ENCODE peak calls at places on chromosomes 2 and 18, in nine cellular contexts. One of them, this sample, is unnamed.

GRCh38 chr2:168673265-168674222 is 128.9 kb upstream of the NOSTRIN start:
- DNase-seq in endodermal cell: no peak
- DNase-seq in GM23338: no peak
- DNase-seq in fibroblast of lung: no peak
- DNase-seq in colonic mucosa: no peak
- DNase-seq in PC-3: no peak
- DNase-seq in neuronal stem cell: no peak
- DNase-seq in HepG2: no peak
- DNase-seq in psoas muscle: no peak
- DNase-seq in this sample: no peak

GRCh38 chr2:220053919-220054318 is 426.5 kb downstream of the SLC4A3 start:
- DNase-seq in endodermal cell: no peak
- DNase-seq in GM23338: peak; percentile 56
- DNase-seq in fibroblast of lung: no peak
- DNase-seq in colonic mucosa: no peak
- DNase-seq in PC-3: peak; percentile 70
- DNase-seq in neuronal stem cell: no peak
- DNase-seq in HepG2: no peak
- DNase-seq in psoas muscle: no peak
- DNase-seq in this sample: no peak

GRCh38 chr18:24763765-24764548 is 303.5 kb downstream of the HRH4 start:
- DNase-seq in endodermal cell: no peak
- DNase-seq in GM23338: no peak
- DNase-seq in fibroblast of lung: peak; percentile 48
- DNase-seq in colonic mucosa: no peak
- DNase-seq in PC-3: peak; percentile 4
- DNase-seq in neuronal stem cell: no peak
- DNase-seq in HepG2: no peak
- DNase-seq in psoas muscle: peak; percentile 25
- DNase-seq in this sample: no peak

GRCh38 chr2:102070058-102070642 is 72.4 kb upstream of the IL1R1 start:
- DNase-seq in endodermal cell: no peak
- DNase-seq in GM23338: no peak
- DNase-seq in fibroblast of lung: peak; percentile 58
- DNase-seq in colonic mucosa: peak; percentile 70
- DNase-seq in PC-3: no peak
- DNase-seq in neuronal stem cell: no peak
- DNase-seq in HepG2: peak; percentile 79
- DNase-seq in psoas muscle: peak; percentile 90
- DNase-seq in this sample: no peak

GRCh38 chr2:172947461-172947860 is 128.2 kb upstream of the MAP3K20 start:
- DNase-seq in endodermal cell: no peak
- DNase-seq in GM23338: no peak
- DNase-seq in fibroblast of lung: peak; percentile 59
- DNase-seq in colonic mucosa: no peak
- DNase-seq in PC-3: no peak
- DNase-seq in neuronal stem cell: no peak
- DNase-seq in HepG2: no peak
- DNase-seq in psoas muscle: no peak
- DNase-seq in this sample: no peak

GRCh38 chr2:166092889-166093288 is 34.9 kb downstream of the SCN1A start:
- DNase-seq in endodermal cell: no peak
- DNase-seq in GM23338: no peak
- DNase-seq in fibroblast of lung: peak; percentile 59
- DNase-seq in colonic mucosa: no peak
- DNase-seq in PC-3: no peak
- DNase-seq in neuronal stem cell: no peak
- DNase-seq in HepG2: no peak
- DNase-seq in psoas muscle: no peak
- DNase-seq in this sample: no peak

GRCh38 chr2:130963849-130964793 is 127.4 kb downstream of the ARHGEF4 start:
- DNase-seq in endodermal cell: peak; percentile 94
- DNase-seq in GM23338: peak; percentile 92
- DNase-seq in fibroblast of lung: peak; percentile 26
- DNase-seq in colonic mucosa: no peak
- DNase-seq in PC-3: peak; percentile 43
- DNase-seq in neuronal stem cell: peak; percentile 49
- DNase-seq in HepG2: no peak
- DNase-seq in psoas muscle: peak; percentile 24
- DNase-seq in this sample: peak; percentile 28

GRCh38 chr18:59029663-59030421 is 109.8 kb upstream of the SEC11C start:
- DNase-seq in endodermal cell: no peak
- DNase-seq in GM23338: no peak
- DNase-seq in fibroblast of lung: no peak
- DNase-seq in colonic mucosa: no peak
- DNase-seq in PC-3: no peak
- DNase-seq in neuronal stem cell: no peak
- DNase-seq in HepG2: no peak
- DNase-seq in psoas muscle: no peak
- DNase-seq in this sample: no peak

GRCh38 chr2:168171069-168171762 is 76.2 kb downstream of the STK39 start:
- DNase-seq in endodermal cell: no peak
- DNase-seq in GM23338: no peak
- DNase-seq in fibroblast of lung: no peak
- DNase-seq in colonic mucosa: no peak
- DNase-seq in PC-3: no peak
- DNase-seq in neuronal stem cell: no peak
- DNase-seq in HepG2: no peak
- DNase-seq in psoas muscle: no peak
- DNase-seq in this sample: no peak

GRCh38 chr2:23480991-23481797 is 96.2 kb downstream of the KLHL29 start:
- DNase-seq in endodermal cell: peak; percentile 89
- DNase-seq in GM23338: peak; percentile 90
- DNase-seq in fibroblast of lung: peak; percentile 91
- DNase-seq in colonic mucosa: no peak
- DNase-seq in PC-3: peak; percentile 63
- DNase-seq in neuronal stem cell: no peak
- DNase-seq in HepG2: peak; percentile 20
- DNase-seq in psoas muscle: no peak
- DNase-seq in this sample: no peak

GRCh38 chr2:212939777-212940531 is 211.5 kb downstream of the IKZF2 start:
- DNase-seq in endodermal cell: peak; percentile 67
- DNase-seq in GM23338: peak; percentile 46
- DNase-seq in fibroblast of lung: no peak
- DNase-seq in colonic mucosa: peak; percentile 80
- DNase-seq in PC-3: peak; percentile 95
- DNase-seq in neuronal stem cell: no peak
- DNase-seq in HepG2: peak; percentile 31
- DNase-seq in psoas muscle: no peak
- DNase-seq in this sample: no peak

GRCh38 chr2:105570326-105570725 is 171.5 kb upstream of the FHL2 start:
- DNase-seq in endodermal cell: no peak
- DNase-seq in GM23338: no peak
- DNase-seq in fibroblast of lung: no peak
- DNase-seq in colonic mucosa: no peak
- DNase-seq in PC-3: no peak
- DNase-seq in neuronal stem cell: no peak
- DNase-seq in HepG2: no peak
- DNase-seq in psoas muscle: no peak
- DNase-seq in this sample: no peak

GRCh38 chr2:226906439-226906796 is 70.6 kb downstream of the RHBDD1 start:
- DNase-seq in endodermal cell: no peak
- DNase-seq in GM23338: no peak
- DNase-seq in fibroblast of lung: no peak
- DNase-seq in colonic mucosa: no peak
- DNase-seq in PC-3: no peak
- DNase-seq in neuronal stem cell: no peak
- DNase-seq in HepG2: no peak
- DNase-seq in psoas muscle: no peak
- DNase-seq in this sample: no peak

GRCh38 chr2:226904592-226904991 is 68.7 kb downstream of the RHBDD1 start:
- DNase-seq in endodermal cell: no peak
- DNase-seq in GM23338: no peak
- DNase-seq in fibroblast of lung: no peak
- DNase-seq in colonic mucosa: no peak
- DNase-seq in PC-3: no peak
- DNase-seq in neuronal stem cell: no peak
- DNase-seq in HepG2: no peak
- DNase-seq in psoas muscle: no peak
- DNase-seq in this sample: no peak

GRCh38 chr2:226902041-226902972 is 66.5 kb downstream of the RHBDD1 start:
- DNase-seq in endodermal cell: no peak
- DNase-seq in GM23338: no peak
- DNase-seq in fibroblast of lung: no peak
- DNase-seq in colonic mucosa: no peak
- DNase-seq in PC-3: no peak
- DNase-seq in neuronal stem cell: no peak
- DNase-seq in HepG2: no peak
- DNase-seq in psoas muscle: no peak
- DNase-seq in this sample: no peak

GRCh38 chr2:226905718-226906438 is 70.0 kb downstream of the RHBDD1 start:
- DNase-seq in endodermal cell: no peak
- DNase-seq in GM23338: no peak
- DNase-seq in fibroblast of lung: no peak
- DNase-seq in colonic mucosa: no peak
- DNase-seq in PC-3: no peak
- DNase-seq in neuronal stem cell: no peak
- DNase-seq in HepG2: no peak
- DNase-seq in psoas muscle: no peak
- DNase-seq in this sample: no peak

DNA sequence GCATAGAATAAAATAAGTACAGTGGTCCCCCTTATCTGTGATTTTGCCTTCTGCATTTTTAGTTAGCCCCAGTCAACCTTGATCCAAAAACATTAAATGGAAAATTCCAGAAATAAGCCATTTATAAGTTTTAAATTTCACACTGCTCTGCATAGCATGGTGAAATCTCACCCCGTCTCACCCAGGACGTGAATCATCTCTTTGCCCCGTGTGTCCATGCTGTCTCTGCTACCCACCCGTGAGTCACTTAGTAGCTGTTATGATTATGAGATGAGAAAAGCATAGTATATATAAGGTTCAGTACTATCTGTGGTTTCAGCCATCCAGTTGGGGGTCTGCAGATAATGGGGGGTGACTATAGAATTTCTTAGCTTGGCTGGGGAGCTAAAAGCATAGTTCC is 67.3 kb downstream of the RHBDD1 start:
- DNase-seq in endodermal cell: no peak
- DNase-seq in GM23338: no peak
- DNase-seq in fibroblast of lung: peak; percentile 89
- DNase-seq in colonic mucosa: no peak
- DNase-seq in PC-3: peak; percentile 77
- DNase-seq in neuronal stem cell: no peak
- DNase-seq in HepG2: no peak
- DNase-seq in psoas muscle: no peak
- DNase-seq in this sample: no peak
- H3K4me1 ChIP-seq in endodermal cell: no peaks in the 10 kb centered on the region
- H3K4me1 ChIP-seq in GM23338: no peaks in the 10 kb centered on the region
- H3K4me1 ChIP-seq in fibroblast of lung: peaks cover 10% of the 10 kb centered on the region
- H3K4me1 ChIP-seq in colonic mucosa: no peaks in the 10 kb centered on the region
- H3K4me1 ChIP-seq in PC-3: peaks cover 17% of the 10 kb centered on the region
- H3K4me1 ChIP-seq in neuronal stem cell: no peaks in the 10 kb centered on the region
- H3K4me1 ChIP-seq in HepG2: no peaks in the 10 kb centered on the region
- H3K4me1 ChIP-seq in psoas muscle: no peaks in the 10 kb centered on the region
- H3K4me1 ChIP-seq in this sample: no peaks in the 10 kb centered on the region

GRCh38 chr2:111030271-111030891 is 90.3 kb upstream of the BCL2L11 start:
- DNase-seq in endodermal cell: peak; percentile 42
- DNase-seq in GM23338: no peak
- DNase-seq in fibroblast of lung: no peak
- DNase-seq in colonic mucosa: peak; percentile 59
- DNase-seq in PC-3: no peak
- DNase-seq in neuronal stem cell: no peak
- DNase-seq in HepG2: no peak
- DNase-seq in psoas muscle: no peak
- DNase-seq in this sample: peak; percentile 38
- H3K27me3 ChIP-seq in endodermal cell: no peaks in the 10 kb centered on the region
- H3K27me3 ChIP-seq in GM23338: no peaks in the 10 kb centered on the region
- H3K27me3 ChIP-seq in fibroblast of lung: peaks cover under 1% of the 10 kb centered on the region
- H3K27me3 ChIP-seq in colonic mucosa: no peaks in the 10 kb centered on the region
- H3K27me3 ChIP-seq in PC-3: no peaks in the 10 kb centered on the region
- H3K27me3 ChIP-seq in neuronal stem cell: no peaks in the 10 kb centered on the region
- H3K27me3 ChIP-seq in HepG2: peaks cover 3% of the 10 kb centered on the region
- H3K27me3 ChIP-seq in psoas muscle: no peaks in the 10 kb centered on the region
- H3K27me3 ChIP-seq in this sample: peaks cover 6% of the 10 kb centered on the region

GRCh38 chr2:25375371-25375988 is 33.8 kb upstream of the DNMT3A start:
- DNase-seq in endodermal cell: peak; percentile 46
- DNase-seq in GM23338: no peak
- DNase-seq in fibroblast of lung: no peak
- DNase-seq in colonic mucosa: no peak
- DNase-seq in PC-3: no peak
- DNase-seq in neuronal stem cell: no peak
- DNase-seq in HepG2: no peak
- DNase-seq in psoas muscle: no peak
- DNase-seq in this sample: no peak

GRCh38 chr2:25374411-25374810 is 32.7 kb upstream of the DNMT3A start:
- DNase-seq in endodermal cell: no peak
- DNase-seq in GM23338: no peak
- DNase-seq in fibroblast of lung: no peak
- DNase-seq in colonic mucosa: no peak
- DNase-seq in PC-3: no peak
- DNase-seq in neuronal stem cell: no peak
- DNase-seq in HepG2: no peak
- DNase-seq in psoas muscle: no peak
- DNase-seq in this sample: no peak

GRCh38 chr2:25376750-25377621 is 35.3 kb upstream of the DNMT3A start:
- DNase-seq in endodermal cell: peak; percentile 97
- DNase-seq in GM23338: peak; percentile 95
- DNase-seq in fibroblast of lung: peak; percentile 86
- DNase-seq in colonic mucosa: peak; percentile 88
- DNase-seq in PC-3: peak; percentile 83
- DNase-seq in neuronal stem cell: peak; percentile 79
- DNase-seq in HepG2: peak; percentile 72
- DNase-seq in psoas muscle: peak; percentile 86
- DNase-seq in this sample: peak; percentile 89

GRCh38 chr2:25374827-25375226 is 33.1 kb upstream of the DNMT3A start:
- DNase-seq in endodermal cell: no peak
- DNase-seq in GM23338: no peak
- DNase-seq in fibroblast of lung: no peak
- DNase-seq in colonic mucosa: no peak
- DNase-seq in PC-3: no peak
- DNase-seq in neuronal stem cell: no peak
- DNase-seq in HepG2: no peak
- DNase-seq in psoas muscle: no peak
- DNase-seq in this sample: no peak

DNA sequence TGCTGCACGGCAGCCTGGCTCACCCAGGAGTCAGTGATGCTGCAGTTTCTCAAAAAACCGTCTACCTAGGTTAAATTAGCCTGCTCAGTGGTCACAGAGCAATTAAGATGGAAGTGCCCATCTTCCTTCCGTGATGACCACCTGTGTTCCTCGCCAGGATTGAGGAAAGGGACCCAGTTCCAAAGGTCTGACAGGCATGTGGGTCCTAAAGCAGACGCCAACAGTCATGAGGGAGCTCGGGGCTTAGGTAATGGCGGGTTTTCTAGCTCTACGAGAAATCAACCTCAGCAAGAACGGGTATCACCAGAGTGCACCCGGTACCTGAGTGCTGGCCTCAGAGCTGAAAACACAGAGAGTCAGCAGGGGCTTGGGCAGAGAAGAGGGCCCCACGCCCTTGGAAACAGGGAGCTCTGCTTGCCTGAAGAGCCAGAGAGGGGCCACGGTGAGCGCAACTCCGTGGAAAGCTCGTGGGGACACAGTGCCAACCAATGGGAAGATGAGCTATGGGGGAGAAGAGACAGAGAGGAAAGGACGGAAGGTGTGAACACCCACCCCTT is 34.3 kb upstream of the DNMT3A start:
- DNase-seq in endodermal cell: no peak
- DNase-seq in GM23338: no peak
- DNase-seq in fibroblast of lung: no peak
- DNase-seq in colonic mucosa: no peak
- DNase-seq in PC-3: no peak
- DNase-seq in neuronal stem cell: no peak
- DNase-seq in HepG2: no peak
- DNase-seq in psoas muscle: no peak
- DNase-seq in this sample: no peak
- H3K4me3 ChIP-seq in endodermal cell: no peak overlapping the region
- H3K4me3 ChIP-seq in GM23338: peak overlapping the region; percentile 46
- H3K4me3 ChIP-seq in fibroblast of lung: no peak overlapping the region
- H3K4me3 ChIP-seq in colonic mucosa: no peak overlapping the region
- H3K4me3 ChIP-seq in PC-3: peak overlapping the region; percentile 60
- H3K4me3 ChIP-seq in neuronal stem cell: no peak overlapping the region
- H3K4me3 ChIP-seq in HepG2: no peak overlapping the region
- H3K4me3 ChIP-seq in psoas muscle: peak overlapping the region; percentile 53
- H3K4me3 ChIP-seq in this sample: peak overlapping the region; percentile 13

GRCh38 chr2:232310690-232311089 is 67.9 kb upstream of the ALPP start:
- DNase-seq in endodermal cell: no peak
- DNase-seq in GM23338: no peak
- DNase-seq in fibroblast of lung: no peak
- DNase-seq in colonic mucosa: no peak
- DNase-seq in PC-3: no peak
- DNase-seq in neuronal stem cell: no peak
- DNase-seq in HepG2: no peak
- DNase-seq in psoas muscle: no peak
- DNase-seq in this sample: no peak
- H3K4me1 ChIP-seq in endodermal cell: no peaks in the 10 kb centered on the region
- H3K4me1 ChIP-seq in GM23338: no peaks in the 10 kb centered on the region
- H3K4me1 ChIP-seq in fibroblast of lung: no peaks in the 10 kb centered on the region
- H3K4me1 ChIP-seq in colonic mucosa: no peaks in the 10 kb centered on the region
- H3K4me1 ChIP-seq in PC-3: no peaks in the 10 kb centered on the region
- H3K4me1 ChIP-seq in neuronal stem cell: no peaks in the 10 kb centered on the region
- H3K4me1 ChIP-seq in HepG2: no peaks in the 10 kb centered on the region
- H3K4me1 ChIP-seq in psoas muscle: peaks cover 14% of the 10 kb centered on the region
- H3K4me1 ChIP-seq in this sample: no peaks in the 10 kb centered on the region

This sample was measured in HAP-1.